ENCODE peak calls at places on chromosomes 2 and 18, in four cellular contexts. I, P, A and K are unnamed samples.

GRCh38 chr2:10030311-10030736 is 13.0 kb upstream of the KLF11 start:
- DNase-seq in I (no peak), A (no peak), P (no peak), K (no peak)

GRCh38 chr2:42339191-42339912 is 21.7 kb downstream of the COX7A2L start:
- DNase-seq in A (no peak), I (no peak), P (no peak), K (no peak)

GRCh38 chr2:181581534-181581933 is 75.4 kb downstream of the CERKL start:
- DNase-seq in I (no peak), P (no peak), A (no peak), K (no peak)

GRCh38 chr2:210559167-210559566 is 2.8 kb downstream of the CPS1 start:
- DNase-seq in A (no peak), P (no peak), I (no peak), K (no peak)

GRCh38 chr2:148670773-148671172 is 26.2 kb downstream of the EPC2 start:
- DNase-seq in I (peak; percentile 44), P (no peak), A (no peak), K (no peak)

GRCh38 chr2:218745160-218745558 is 34.5 kb downstream of the TTLL4 start:
- DNase-seq in I (peak; percentile 10), A (no peak), P (no peak), K (no peak)

GRCh38 chr2:15158117-15158516 is 403.0 kb downstream of the NBAS start:
- DNase-seq in P (no peak), I (no peak), A (no peak), K (no peak)

GRCh38 chr2:172096661-172097547 is 5.8 kb downstream of the DLX2 start:
- DNase-seq in A (no peak), I (peak; percentile 67), P (no peak), K (no peak)

GRCh38 chr2:173872714-173873113 is 92.5 kb downstream of the SP3 start:
- DNase-seq in A (no peak), P (no peak), I (no peak), K (no peak)

GRCh38 chr2:9074930-9075329 is 71.4 kb upstream of the MBOAT2 start:
- DNase-seq in A (no peak), P (no peak), I (no peak), K (no peak)

GRCh38 chr18:49206717-49207116 is 253.7 kb downstream of the DYM start:
- DNase-seq in P (no peak), I (peak; percentile 32), A (no peak), K (no peak)

GRCh38 chr2:73008261-73009159 is 63.0 kb downstream of the SFXN5 start:
- DNase-seq in A (no peak), P (no peak), I (no peak), K (no peak)

GRCh38 chr18:22391571-22392359 is 25.9 kb downstream of the CTAGE1 start:
- DNase-seq in I (peak; percentile 96), P (no peak), A (no peak), K (no peak)

GRCh38 chr2:8169443-8169842 is 512.4 kb upstream of the ID2 start:
- DNase-seq in P (no peak), A (no peak), I (peak; percentile 97), K (no peak)

GRCh38 chr2:20040489-20041172 is 10.8 kb downstream of the LAPTM4A start:
- DNase-seq in I (peak; percentile 58), A (no peak), P (no peak), K (no peak)

GRCh38 chr2:237874585-237875161 is 15.2 kb downstream of the RAMP1 start:
- DNase-seq in I (peak; percentile 72), A (no peak), P (no peak), K (no peak)

GRCh38 chr2:28633204-28633603 is 118.4 kb upstream of the PPP1CB start:
- DNase-seq in A (no peak), P (no peak), I (no peak), K (no peak)

GRCh38 chr18:59156316-59156715 is 16.6 kb downstream of the SEC11C start:
- DNase-seq in I (no peak), A (no peak), P (no peak), K (no peak)

GRCh38 chr2:176454893-176455810 is 185.9 kb downstream of the MTX2 start:
- DNase-seq in P (peak; percentile 45), A (peak; percentile 82), I (peak; percentile 78), K (peak; percentile 27)

GRCh38 chr2:85846411-85846810 is 42.4 kb downstream of the ST3GAL5 start:
- DNase-seq in I (peak; percentile 63), A (no peak), P (no peak), K (no peak)

GRCh38 chr2:200747668-200748618 is 63.8 kb upstream of the BZW1 start:
- DNase-seq in A (no peak), P (no peak), I (peak; percentile 95), K (no peak)

GRCh38 chr2:40364143-40364903 is 87.6 kb downstream of the SLC8A1 start:
- DNase-seq in P (no peak), A (no peak), I (peak; percentile 76), K (no peak)

GRCh38 chr2:55010915-55011314 is 39.3 kb downstream of the RTN4 start:
- DNase-seq in P (no peak), I (peak; percentile 45), A (no peak), K (no peak)

GRCh38 chr18:69845588-69846506 is 101.8 kb downstream of the CD226 start:
- DNase-seq in I (no peak), A (no peak), P (no peak), K (no peak)

GRCh38 chr2:230541934-230542380 is 126.0 kb downstream of the SP100 start:
- DNase-seq in A (no peak), I (peak; percentile 66), P (no peak), K (peak; percentile 50)

GRCh38 chr2:218834685-218835084 is 3.1 kb upstream of the PRKAG3 start:
- DNase-seq in P (no peak), I (no peak), A (no peak), K (no peak)

GRCh38 chr2:19195681-19196080 is 162.7 kb downstream of the OSR1 start:
- DNase-seq in A (no peak), P (no peak), I (peak; percentile 21), K (no peak)

GRCh38 chr2:162917626-162918025 is 79.1 kb upstream of the KCNH7 start:
- DNase-seq in I (no peak), P (no peak), A (no peak), K (no peak)

GRCh38 chr2:162282765-162283425 is 35.6 kb downstream of the IFIH1 start:
- DNase-seq in I (peak; percentile 42), P (no peak), A (no peak), K (no peak)

DNA sequence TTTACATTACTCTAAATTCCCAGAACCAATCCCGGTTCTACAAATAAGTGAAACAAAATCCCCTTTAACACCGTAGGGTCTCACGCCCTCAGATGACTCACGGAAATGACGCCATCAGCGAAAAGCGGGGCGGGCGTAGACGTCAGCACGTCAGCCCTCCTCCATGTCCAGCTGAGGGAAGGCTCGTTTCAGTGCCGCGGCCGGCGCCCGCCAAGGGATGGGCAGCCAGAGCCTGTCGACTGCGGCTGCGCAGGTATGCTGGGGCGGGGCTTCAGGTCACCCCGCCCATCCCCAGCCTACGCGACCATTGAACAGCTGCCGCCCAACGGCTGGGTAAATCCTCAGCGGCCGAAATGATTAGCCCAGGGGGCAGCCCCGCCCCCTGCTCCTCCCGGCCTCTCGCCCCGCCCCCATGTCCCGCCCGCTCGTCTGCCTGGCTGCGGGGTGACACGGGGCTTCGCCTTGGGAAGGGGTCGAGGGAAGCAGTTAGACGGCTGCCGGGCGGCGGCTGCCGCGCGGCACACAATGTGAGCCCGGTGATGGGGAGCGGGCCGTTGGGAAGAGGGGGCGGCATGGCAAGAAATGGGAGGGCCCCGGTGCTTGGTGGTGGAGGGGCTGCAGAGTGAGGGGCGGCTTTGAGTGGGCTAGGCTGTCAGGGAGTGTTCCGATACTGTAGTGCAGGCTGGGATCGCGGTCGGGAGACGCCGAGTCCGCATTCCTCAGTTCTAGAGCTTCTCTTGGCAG is at the start of gene NBEAL1:
- DNase-seq in I (peak; percentile 99), A (peak; percentile 98), P (peak; percentile 95), K (peak; percentile 92)
- TF ChIP-seq CTCF in I (no peak), A (no peak), P (no peak), K (no peak)

GRCh38 chr2:136115183-136115751 is 2.7 kb downstream of the CXCR4 start:
- DNase-seq in I (no peak), A (no peak), P (no peak), K (no peak)

GRCh38 chr2:136113767-136114070 is 4.2 kb downstream of the CXCR4 start:
- DNase-seq in P (no peak), A (no peak), I (no peak), K (no peak)

GRCh38 chr2:136116111-136116812 is 1.7 kb downstream of the CXCR4 start:
- DNase-seq in A (peak; percentile 62), P (no peak), I (peak; percentile 22), K (no peak)

GRCh38 chr2:136112949-136113766 is 4.8 kb downstream of the CXCR4 start:
- DNase-seq in I (no peak), A (no peak), P (no peak), K (no peak)

DNA sequence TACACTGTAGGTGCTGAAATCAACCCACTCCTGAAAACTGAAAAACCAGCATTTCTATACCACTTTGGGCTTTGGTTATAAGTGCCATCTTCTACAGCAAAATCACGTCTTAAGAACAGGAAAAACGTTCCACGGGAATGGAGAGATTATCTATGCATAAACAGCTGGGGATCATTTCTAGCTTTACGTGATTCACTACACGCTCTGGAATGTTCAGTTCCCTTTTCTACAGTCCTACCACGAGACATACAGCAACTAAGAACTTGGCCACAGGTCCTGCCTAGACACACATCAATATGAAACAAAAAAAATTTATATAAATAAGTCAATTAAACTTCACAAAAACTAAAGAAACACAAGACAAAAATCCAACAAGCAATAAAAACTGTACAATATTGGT is 3.6 kb downstream of the CXCR4 start:
- DNase-seq in I (no peak), A (no peak), P (no peak), K (no peak)
- H3K4me3 ChIP-seq in I (no peak overlapping the region), A (no peak overlapping the region), P (no peak overlapping the region), K (no peak overlapping the region)

GRCh38 chr2:202158796-202159195 is 79.6 kb downstream of the SUMO1 start:
- DNase-seq in I (peak; percentile 29), A (no peak), P (no peak), K (no peak)
- TF ChIP-seq CTCF in I (peak; percentile 9), A (peak; percentile 43), P (peak; percentile 33), K (no peak)

GRCh38 chr2:178912416-178913056 is 105.3 kb upstream of the TTN start:
- DNase-seq in I (peak; percentile 57), A (no peak), P (no peak), K (no peak)
- H3K4me3 ChIP-seq in I (no peak overlapping the region), A (no peak overlapping the region), P (no peak overlapping the region), K (no peak overlapping the region)

DNA sequence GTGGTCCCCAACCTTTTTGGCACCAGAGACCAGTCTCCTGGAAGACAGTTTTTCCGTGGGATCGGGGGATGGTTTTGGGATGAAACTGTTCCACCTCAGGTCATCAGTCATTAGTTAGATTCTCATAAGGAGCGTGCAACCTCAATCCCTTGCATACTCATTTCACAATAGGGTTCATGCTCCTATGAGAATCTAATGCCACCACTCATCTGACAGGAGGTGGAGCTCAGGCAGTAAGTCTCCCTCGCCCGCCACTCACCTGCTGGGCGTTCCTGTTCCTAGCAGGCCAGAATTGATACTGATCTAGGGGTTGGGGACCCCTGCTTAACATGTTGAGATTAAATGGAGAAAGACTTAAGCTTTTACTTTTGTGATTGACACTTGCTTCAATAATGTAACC is 9.9 kb downstream of the NABP1 start:
- DNase-seq in A (no peak), P (no peak), I (no peak), K (no peak)
- TF ChIP-seq CTCF in A (no peak), P (no peak), I (no peak), K (no peak)